ENCODE peak calls at places on chromosomes 11 and 22, in seven cellular contexts. C is IMR-90, A is mesendoderm, W is mesenchymal stem cell, S is H1, U is neuronal stem cell, Y is H9. T is an unnamed sample.
A peak's percentile ranks its signal among the peaks of the same experiment; 100 is the strongest.

GRCh38 chr11:12827929-12828812 is 153.9 kb downstream of the TEAD1 start:
- DNase-seq in C (peak; percentile 79), A (peak; percentile 69), W (peak; percentile 86), S (no peak), U (peak; percentile 73), Y (peak; percentile 63), T (no peak)

GRCh38 chr22:35023692-35024363 is 42.1 kb upstream of the ISX start:
- DNase-seq in C (no peak), A (peak; percentile 85), W (peak; percentile 6), S (peak; percentile 99), U (peak; percentile 72), Y (peak; percentile 86), T (peak; percentile 68)

GRCh38 chr11:67022961-67023956 is at the start of gene SYT12:
- DNase-seq in C (no peak), A (no peak), W (no peak), S (peak; percentile 72), U (peak; percentile 18), Y (no peak), T (peak; percentile 47)

GRCh38 chr22:22201925-22202343 is 42.7 kb upstream of the VPREB1 start:
- DNase-seq in C (no peak), A (no peak), W (no peak), S (no peak), U (no peak), Y (no peak), T (no peak)

GRCh38 chr11:76762867-76763572 is 20.1 kb upstream of the TSKU start:
- DNase-seq in C (no peak), A (no peak), W (no peak), S (no peak), U (no peak), Y (no peak), T (no peak)

GRCh38 chr22:46373838-46374662 is 38.5 kb downstream of the TRMU start:
- DNase-seq in C (no peak), A (no peak), W (no peak), S (no peak), U (no peak), Y (no peak), T (no peak)

GRCh38 chr11:73963861-73964260 is 13.0 kb downstream of the DNAJB13 start:
- DNase-seq in C (no peak), A (no peak), W (no peak), S (no peak), U (no peak), Y (no peak), T (no peak)

GRCh38 chr11:46339816-46340215 is 7.4 kb upstream of the DGKZ start:
- DNase-seq in C (no peak), A (peak; percentile 55), W (no peak), S (no peak), U (no peak), Y (no peak), T (peak; percentile 46)

GRCh38 chr22:44393066-44393465 is 80.3 kb upstream of the SHISAL1 start:
- DNase-seq in C (no peak), A (no peak), W (no peak), S (no peak), U (no peak), Y (peak; percentile 20), T (no peak)
- H4K8ac ChIP-seq in C (no peak overlapping the region), A (no peak overlapping the region), W (no peak overlapping the region), S (no peak overlapping the region), U (no peak overlapping the region), Y (no peak overlapping the region), T (no peak overlapping the region)

GRCh38 chr11:62539238-62539925 is 7.2 kb downstream of the AHNAK start:
- DNase-seq in C (peak; percentile 93), A (no peak), W (peak; percentile 77), S (peak; percentile 45), U (no peak), Y (no peak), T (no peak)
- H4K8ac ChIP-seq in C (no peak overlapping the region), A (no peak overlapping the region), W (no peak overlapping the region), S (no peak overlapping the region), U (no peak overlapping the region), Y (no peak overlapping the region), T (no peak overlapping the region)

GRCh38 chr22:41528938-41529561 is 15.2 kb downstream of the POLR3H start:
- DNase-seq in C (no peak), A (no peak), W (no peak), S (no peak), U (no peak), Y (no peak), T (no peak)

GRCh38 chr22:41526226-41526531 is 18.1 kb downstream of the POLR3H start:
- DNase-seq in C (no peak), A (no peak), W (no peak), S (no peak), U (no peak), Y (no peak), T (no peak)

GRCh38 chr22:41528132-41528766 is 16.0 kb downstream of the POLR3H start:
- DNase-seq in C (no peak), A (no peak), W (no peak), S (no peak), U (no peak), Y (no peak), T (no peak)

GRCh38 chr22:41525450-41526225 is 18.6 kb downstream of the POLR3H start:
- DNase-seq in C (no peak), A (no peak), W (no peak), S (no peak), U (no peak), Y (no peak), T (no peak)

DNA sequence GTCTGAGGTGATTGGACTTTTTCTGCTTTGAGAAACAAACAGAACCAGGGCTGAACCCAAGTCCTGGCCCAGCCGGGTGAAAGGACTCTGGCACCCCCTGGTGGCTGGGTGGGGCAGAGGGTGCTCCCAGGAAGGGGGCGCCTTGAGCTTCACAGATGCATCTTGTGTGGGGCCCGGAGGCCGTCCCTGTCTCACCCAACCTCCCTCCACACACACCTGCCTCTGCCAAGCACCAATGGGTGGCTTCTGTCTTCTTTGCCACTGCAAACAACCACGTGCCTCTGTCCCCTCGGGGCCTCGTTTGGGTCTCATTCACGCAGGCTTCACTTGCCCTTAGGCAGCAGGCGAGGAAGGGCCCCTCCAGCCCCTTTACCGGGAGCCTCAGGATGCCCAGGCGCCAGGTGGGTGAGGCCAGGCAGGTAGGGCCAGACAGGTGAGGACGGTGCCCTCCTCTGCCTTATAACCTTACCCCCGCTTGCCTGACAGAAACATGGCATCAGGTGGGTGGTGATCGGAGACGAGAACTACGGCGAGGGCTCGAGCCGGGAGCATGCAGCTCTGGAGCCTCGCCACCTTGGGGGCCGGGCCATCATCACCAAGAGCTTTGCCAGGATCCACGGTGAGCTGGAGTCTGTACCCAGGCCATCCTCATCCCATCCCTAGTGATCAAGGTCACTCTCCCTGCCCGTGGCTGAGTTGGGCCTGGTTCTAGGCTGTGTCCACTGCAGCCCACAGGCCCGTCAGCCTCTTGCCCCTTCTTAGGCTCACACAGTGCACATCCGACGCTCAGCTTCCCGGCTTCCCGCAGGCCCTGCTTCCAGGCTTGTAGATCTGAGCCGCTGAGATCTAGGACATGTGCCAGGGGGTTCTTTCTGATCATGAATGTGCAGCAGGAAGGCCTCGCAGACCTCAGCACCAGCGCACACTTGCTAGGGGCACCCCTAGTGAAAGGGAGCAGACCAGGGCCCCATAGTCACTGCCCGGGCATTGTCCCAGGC is 17.2 kb downstream of the POLR3H start:
- DNase-seq in C (peak; percentile 25), A (peak; percentile 38), W (peak; percentile 40), S (peak; percentile 90), U (no peak), Y (peak; percentile 63), T (peak; percentile 61)
- H4K8ac ChIP-seq in C (no peak overlapping the region), A (no peak overlapping the region), W (no peak overlapping the region), S (peak overlapping the region; percentile 26), U (no peak overlapping the region), Y (no peak overlapping the region), T (no peak overlapping the region)

GRCh38 chr11:69697861-69698260 is 6.0 kb downstream of the FGF19 start:
- DNase-seq in C (no peak), A (no peak), W (no peak), S (no peak), U (no peak), Y (no peak), T (no peak)

GRCh38 chr11:69696749-69697488 is 6.9 kb downstream of the FGF19 start:
- DNase-seq in C (no peak), A (no peak), W (no peak), S (no peak), U (no peak), Y (no peak), T (no peak)

GRCh38 chr11:69698362-69698761 is 5.5 kb downstream of the FGF19 start:
- DNase-seq in C (no peak), A (no peak), W (no peak), S (no peak), U (no peak), Y (no peak), T (no peak)

GRCh38 chr11:69699213-69699612 is 4.6 kb downstream of the FGF19 start:
- DNase-seq in C (no peak), A (no peak), W (no peak), S (no peak), U (no peak), Y (no peak), T (no peak)

DNA sequence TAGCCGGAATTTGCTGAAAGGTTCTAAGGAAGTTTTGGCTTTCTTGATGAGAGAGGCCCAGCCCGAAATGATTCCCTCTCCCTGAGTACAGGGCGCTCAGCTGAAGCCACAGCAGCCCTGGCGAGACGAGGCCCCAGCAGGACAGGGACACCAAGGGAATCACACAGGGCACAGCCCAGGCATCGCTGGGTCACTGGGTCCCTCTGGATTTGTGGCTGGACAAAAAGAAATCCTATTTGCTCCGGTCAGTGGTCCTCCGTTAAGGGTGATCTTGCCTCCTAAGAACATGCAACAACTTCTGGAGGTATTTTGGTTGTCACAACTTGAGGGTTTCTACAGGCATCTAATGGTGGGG is 6.4 kb downstream of the FGF19 start:
- DNase-seq in C (no peak), A (no peak), W (no peak), S (no peak), U (no peak), Y (no peak), T (no peak)
- H4K8ac ChIP-seq in C (no peak overlapping the region), A (no peak overlapping the region), W (no peak overlapping the region), S (no peak overlapping the region), U (no peak overlapping the region), Y (no peak overlapping the region), T (no peak overlapping the region)

DNA sequence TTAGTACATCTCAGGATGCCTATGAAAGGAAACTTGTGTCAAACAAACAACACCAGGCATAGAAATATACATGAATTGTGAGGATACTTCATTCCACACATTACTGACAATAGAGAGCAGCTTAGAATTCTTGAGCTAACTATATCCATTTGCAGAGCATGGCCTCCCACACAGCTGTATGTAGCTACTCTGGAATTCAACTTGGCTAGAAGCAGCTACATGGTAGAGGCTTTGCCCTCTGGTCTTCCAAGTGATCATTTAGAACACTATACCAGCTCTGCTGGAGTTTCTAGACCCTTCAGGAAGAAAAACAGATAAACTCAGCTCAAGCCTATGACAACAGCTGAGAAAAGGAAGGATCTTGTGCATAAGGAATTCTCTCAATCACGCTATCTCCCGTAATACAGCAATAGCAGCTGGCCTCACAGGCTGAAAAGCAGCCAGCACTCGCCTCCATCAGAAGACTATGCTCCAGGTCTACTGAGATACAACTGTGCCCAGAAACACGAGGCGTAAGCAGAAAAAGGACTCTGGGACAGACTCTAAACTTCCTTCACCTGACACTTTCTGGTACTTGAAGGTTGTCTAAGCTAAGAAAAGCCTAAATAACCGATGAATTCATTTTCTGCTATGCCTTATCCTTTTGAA is 50.6 kb upstream of the APOA1 start:
- DNase-seq in C (peak; percentile 71), A (no peak), W (peak; percentile 14), S (no peak), U (no peak), Y (no peak), T (peak; percentile 25)
- H4K8ac ChIP-seq in C (no peak overlapping the region), A (no peak overlapping the region), W (no peak overlapping the region), S (no peak overlapping the region), U (no peak overlapping the region), Y (no peak overlapping the region), T (no peak overlapping the region)

T was measured in trophoblast cell.